ENCODE peak calls at places on chromosomes 11 and 22, in four cellular contexts. K is WTC11, G is K562, V is HepG2. Q is an unnamed sample.

GRCh38 chr11:6249822-6250555 is 9.6 kb upstream of the CCKBR start:
- DNase-seq in V (no peak), G (peak), K (no peak), Q (no peak)

GRCh38 chr22:42299586-42300285 is 29.3 kb upstream of the TCF20 start:
- DNase-seq in V (no peak), K (peak), G (peak), Q (no peak)

GRCh38 chr22:19960491-19961200 is 19.0 kb upstream of the TXNRD2 start:
- DNase-seq in K (no peak), G (no peak), V (no peak), Q (no peak)

GRCh38 chr11:43576834-43577521 is 103.6 kb upstream of the HSD17B12 start:
- DNase-seq in V (peak), G (peak), K (peak), Q (no peak)

GRCh38 chr11:75147191-75147874 is 3.6 kb upstream of the SLCO2B1 start:
- DNase-seq in G (no peak), V (no peak), K (no peak), Q (no peak)

GRCh38 chr11:36600155-36600554 is 2.1 kb upstream of the RAG2 start:
- DNase-seq in K (no peak), G (no peak), V (no peak), Q (no peak)

GRCh38 chr11:116217441-116217840 is 555.3 kb downstream of the BUD13 start:
- DNase-seq in G (no peak), K (no peak), V (no peak), Q (no peak)

GRCh38 chr11:105611837-105612480 is 2.1 kb downstream of the GRIA4 start:
- DNase-seq in K (no peak), V (no peak), G (no peak), Q (no peak)

GRCh38 chr11:43392713-43393112 is 34.0 kb downstream of the TTC17 start:
- DNase-seq in K (no peak), G (no peak), V (no peak), Q (no peak)

DNA sequence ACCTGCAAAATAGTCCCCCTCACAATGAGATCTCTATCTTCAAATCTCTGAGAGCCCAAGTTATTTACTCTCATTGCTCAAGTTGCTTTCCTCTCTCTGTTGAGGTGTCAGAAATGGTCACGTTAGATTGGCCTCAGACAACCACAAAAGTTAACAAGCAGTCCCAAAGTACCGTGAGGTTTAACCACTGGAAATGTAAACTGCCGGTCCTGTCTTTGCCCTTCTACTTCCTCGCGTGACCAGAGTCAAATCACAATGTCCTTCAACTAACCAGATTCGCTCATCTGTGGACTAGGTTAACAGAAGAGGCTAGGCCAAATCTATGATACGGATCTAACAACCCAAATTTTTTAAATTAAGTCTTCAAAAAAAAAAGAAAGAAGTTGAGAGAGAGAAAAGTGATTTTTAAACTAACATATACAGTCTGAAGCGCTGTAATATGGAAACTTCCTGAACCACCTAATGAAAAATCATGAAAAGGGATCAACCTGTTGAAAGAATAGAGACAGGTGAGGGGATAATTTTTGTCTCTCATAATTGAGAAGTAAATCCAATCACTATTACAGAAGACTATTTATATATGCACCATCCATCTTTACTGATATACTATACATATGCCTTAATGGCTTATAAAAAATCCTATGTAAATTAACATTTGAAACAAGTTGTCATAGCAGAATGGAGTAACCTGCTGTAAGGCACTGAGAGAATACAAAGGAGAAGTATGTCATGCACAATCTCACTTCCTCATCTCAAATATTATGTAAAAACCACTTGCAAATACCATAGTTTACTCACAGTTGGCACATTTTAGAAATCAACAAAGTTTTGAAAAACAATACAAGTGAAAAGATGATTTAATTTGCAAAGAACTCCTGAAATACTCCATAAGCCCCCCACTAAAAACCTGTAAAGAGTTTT is 3.3 kb upstream of the JAML start:
- DNase-seq in G (no peak), V (no peak), K (no peak), Q (no peak)
- TF ChIP-seq ETV6 in G (no peak), V (no peak), K (no peak), Q (no peak)

GRCh38 chr11:24634606-24635160 is 137.8 kb downstream of the LUZP2 start:
- DNase-seq in V (no peak), K (no peak), G (no peak), Q (no peak)
- TF ChIP-seq ETV6 in V (no peak), K (no peak), G (no peak), Q (no peak)

DNA sequence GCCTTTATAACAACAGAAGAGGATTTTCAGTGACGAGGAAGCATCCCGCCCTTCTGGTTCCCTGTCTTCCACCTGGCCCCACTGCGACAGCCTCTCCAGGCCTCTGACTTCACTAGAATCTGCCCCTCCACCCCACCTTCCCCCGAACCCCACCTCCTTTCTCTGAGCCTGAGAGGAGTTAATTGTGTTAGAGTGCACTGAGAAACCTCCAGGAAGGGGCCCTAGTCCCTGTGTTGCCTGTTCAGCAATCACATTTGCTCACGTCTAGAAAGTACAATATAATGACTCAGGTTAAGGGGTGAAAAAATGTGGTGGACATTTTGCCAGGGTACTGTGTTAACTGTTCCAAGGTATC is 38.8 kb downstream of the PTPRJ start:
- DNase-seq in K (no peak), G (no peak), V (no peak), Q (no peak)
- TF ChIP-seq ETV6 in K (no peak), G (no peak), V (no peak), Q (no peak)

DNA sequence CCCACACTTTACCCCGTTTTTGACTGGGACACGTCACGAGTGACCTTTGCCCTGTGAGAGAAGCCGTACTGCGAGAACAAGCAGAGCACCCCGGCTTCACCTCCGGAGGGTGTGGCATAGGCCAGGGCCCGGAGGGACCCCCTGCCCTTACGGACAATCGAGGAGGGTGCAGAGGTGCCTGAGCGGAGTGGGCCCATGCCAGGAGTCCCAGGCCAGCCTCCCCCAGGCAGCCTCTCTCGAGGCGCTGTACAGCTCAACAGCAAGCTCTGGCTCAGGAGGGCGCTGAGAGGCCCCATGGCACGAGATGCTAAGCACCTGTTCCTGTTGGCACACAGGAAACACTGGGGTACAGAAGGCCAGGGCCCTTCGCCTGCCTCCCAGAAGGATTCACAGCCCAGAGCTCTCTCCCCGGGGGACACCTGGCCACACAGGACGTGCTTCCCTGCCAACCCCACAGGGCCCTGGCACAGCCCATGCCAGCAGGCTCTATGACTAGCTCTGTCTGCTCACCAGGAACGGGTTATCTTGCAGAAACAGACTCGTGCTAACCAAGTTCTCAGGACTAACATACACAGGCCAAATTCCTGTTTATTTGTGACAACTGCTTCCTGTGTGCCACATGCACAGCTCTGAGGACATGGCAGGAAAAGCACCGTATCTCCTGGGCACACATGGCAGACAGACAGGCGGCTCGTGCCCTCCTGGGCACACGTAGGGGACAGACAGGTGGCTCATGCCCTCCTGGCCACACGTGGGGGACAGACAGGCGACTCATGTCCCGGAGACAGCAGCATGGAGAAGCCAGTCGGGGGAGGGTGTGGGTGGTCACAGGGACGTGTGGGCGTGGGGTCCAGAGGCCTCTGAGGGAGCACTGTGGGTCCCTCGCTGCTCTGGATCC is 11.6 kb downstream of the TOLLIP start:
- DNase-seq in K (no peak), G (no peak), V (no peak), Q (no peak)
- TF ChIP-seq ETV6 in K (no peak), G (no peak), V (no peak), Q (no peak)

GRCh38 chr22:24165673-24166072 is 15.6 kb upstream of the SUSD2 start:
- DNase-seq in G (no peak), K (no peak), V (no peak), Q (no peak)
- TF ChIP-seq ETV6 in G (no peak), K (no peak), V (no peak), Q (no peak)

DNA sequence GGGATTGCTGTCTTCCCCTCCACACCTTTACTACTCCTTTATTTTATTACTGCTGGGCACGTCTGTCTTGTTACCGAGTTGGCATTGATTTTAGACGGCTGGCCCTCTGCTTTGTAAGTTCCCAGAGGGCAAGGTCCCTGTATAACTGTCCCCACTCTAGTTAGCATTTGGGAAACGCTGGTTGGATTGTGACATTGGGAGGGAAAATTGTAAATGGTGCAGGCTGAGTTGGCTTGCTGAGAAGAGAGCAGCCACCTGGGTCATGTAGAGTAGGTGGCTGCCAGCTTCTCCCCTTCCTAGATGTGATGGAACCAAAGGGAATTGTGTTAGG is 1.7 kb downstream of the TAB1 start:
- DNase-seq in K (no peak), G (no peak), V (no peak), Q (no peak)
- TF ChIP-seq ETV6 in K (no peak), G (no peak), V (no peak), Q (no peak)

GRCh38 chr22:48838846-48839730 is 988.6 kb downstream of the BRD1 start:
- DNase-seq in K (no peak), G (no peak), V (no peak), Q (no peak)
- TF ChIP-seq ETV6 in K (no peak), G (no peak), V (no peak), Q (no peak)

DNA sequence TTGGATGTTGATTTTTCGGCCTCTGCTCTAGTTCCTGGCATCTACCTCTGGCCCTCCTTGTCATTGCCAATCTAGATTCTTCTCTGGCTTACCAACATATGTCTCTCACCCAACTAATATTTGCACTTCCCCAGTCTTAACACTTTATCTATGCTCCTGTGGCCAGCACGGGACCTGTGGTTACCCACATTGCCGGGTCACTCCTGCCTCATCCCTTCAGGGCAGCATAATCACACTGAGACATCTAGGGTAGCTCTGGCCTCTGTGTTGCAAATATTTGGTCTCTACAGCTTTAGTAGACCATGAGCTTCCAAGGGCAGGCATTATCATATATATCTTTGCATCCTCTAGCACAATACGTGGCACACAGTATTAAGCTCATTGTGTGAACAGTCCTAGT is 182.0 kb upstream of the ARHGAP20 start:
- DNase-seq in G (no peak), V (no peak), K (no peak), Q (no peak)
- TF ChIP-seq ETV6 in G (no peak), V (no peak), K (no peak), Q (no peak)